ENCODE peak calls at places on chromosomes 5 and 9, in seven cellular contexts. D is Peyer's patch; V is MM.1S; M is CD8-positive, alpha-beta T cell; A is endodermal cell; Z is psoas muscle; N is naive thymus-derived CD4-positive, alpha-beta T cell. F is an unnamed sample.
A peak's percentile ranks its signal among the peaks of the same experiment; 100 is the strongest.

GRCh38 chr9:131398204-131398603 is 4.3 kb downstream of the PRRC2B start:
- DNase-seq in D (no peak), V (peak; percentile 89), M (peak; percentile 34), A (no peak), Z (no peak), N (no peak), F (peak; percentile 68)

GRCh38 chr9:137083418-137084004 is 3.3 kb upstream of the MAN1B1 start:
- DNase-seq in D (no peak), V (no peak), M (no peak), A (peak; percentile 80), Z (peak; percentile 75), N (no peak), F (peak; percentile 43)

GRCh38 chr5:56638768-56639238 is 176.5 kb upstream of the MAP3K1 start:
- DNase-seq in D (no peak), V (no peak), M (no peak), A (no peak), Z (no peak), N (peak; percentile 14), F (no peak)

GRCh38 chr9:22446950-22447606 is 454 bp downstream of the DMRTA1 start:
- DNase-seq in D (peak; percentile 83), V (peak; percentile 78), M (no peak), A (peak; percentile 89), Z (peak; percentile 60), N (peak; percentile 17), F (peak; percentile 57)

GRCh38 chr5:65954200-65954599 is 27.8 kb downstream of the ERBIN start:
- DNase-seq in D (no peak), V (no peak), M (no peak), A (no peak), Z (no peak), N (no peak), F (no peak)

GRCh38 chr5:968953-969352 is 39.6 kb upstream of the NKD2 start:
- DNase-seq in D (no peak), V (no peak), M (no peak), A (no peak), Z (no peak), N (no peak), F (no peak)

GRCh38 chr9:74373348-74373747 is 123.8 kb upstream of the RORB start:
- DNase-seq in D (no peak), V (no peak), M (no peak), A (no peak), Z (no peak), N (no peak), F (no peak)

GRCh38 chr5:180467028-180467427 is 27.2 kb upstream of the CNOT6 start:
- DNase-seq in D (peak; percentile 81), V (no peak), M (no peak), A (no peak), Z (peak; percentile 30), N (no peak), F (peak; percentile 84)

GRCh38 chr5:15737036-15737821 is 237.2 kb downstream of the FBXL7 start:
- DNase-seq in D (no peak), V (no peak), M (no peak), A (no peak), Z (no peak), N (no peak), F (no peak)

GRCh38 chr5:63563008-63563917 is 399.0 kb downstream of the HTR1A start:
- DNase-seq in D (no peak), V (peak; percentile 88), M (no peak), A (no peak), Z (no peak), N (no peak), F (no peak)

GRCh38 chr9:110257097-110257955 is 1.0 kb upstream of the TXN start:
- DNase-seq in D (peak; percentile 57), V (peak; percentile 44), M (no peak), A (peak; percentile 75), Z (no peak), N (no peak), F (no peak)

GRCh38 chr5:16411741-16412455 is 53.7 kb downstream of the ZNF622 start:
- DNase-seq in D (no peak), V (no peak), M (no peak), A (no peak), Z (no peak), N (no peak), F (no peak)

GRCh38 chr5:39076757-39077475 is 2.7 kb upstream of the RICTOR start:
- DNase-seq in D (no peak), V (peak; percentile 61), M (no peak), A (no peak), Z (no peak), N (no peak), F (no peak)

GRCh38 chr5:171647043-171647899 is 138.3 kb upstream of the SMIM23 start:
- DNase-seq in D (no peak), V (no peak), M (no peak), A (peak; percentile 87), Z (no peak), N (no peak), F (no peak)

GRCh38 chr5:74538206-74538661 is 102.3 kb downstream of the ENC1 start:
- DNase-seq in D (no peak), V (no peak), M (no peak), A (no peak), Z (peak; percentile 54), N (no peak), F (peak; percentile 61)

GRCh38 chr9:136055715-136056545 is 39.2 kb downstream of the NACC2 start:
- DNase-seq in D (no peak), V (no peak), M (no peak), A (peak; percentile 73), Z (no peak), N (no peak), F (no peak)

GRCh38 chr5:147996379-147996778 is 67.4 kb upstream of the SPINK5 start:
- DNase-seq in D (no peak), V (no peak), M (no peak), A (no peak), Z (no peak), N (no peak), F (no peak)

GRCh38 chr5:133121080-133121479 is 69.3 kb downstream of the HSPA4 start:
- DNase-seq in D (no peak), V (no peak), M (no peak), A (no peak), Z (no peak), N (no peak), F (no peak)

GRCh38 chr9:131254107-131254491 is 22.2 kb downstream of the FAM78A start:
- DNase-seq in D (no peak), V (no peak), M (no peak), A (peak; percentile 46), Z (peak; percentile 67), N (no peak), F (no peak)

GRCh38 chr5:172740483-172741205 is 30.4 kb downstream of the DUSP1 start:
- DNase-seq in D (no peak), V (peak; percentile 10), M (no peak), A (no peak), Z (peak; percentile 76), N (no peak), F (peak; percentile 71)
- H3K27ac ChIP-seq in D (peak overlapping the region; percentile 55), V (no peak overlapping the region), M (no peak overlapping the region), A (no peak overlapping the region), Z (peak overlapping the region; percentile 47), N (no peak overlapping the region), F (peak overlapping the region; percentile 66)

GRCh38 chr5:9619331-9620092 is 10.6 kb downstream of the TAS2R1 start:
- DNase-seq in D (no peak), V (no peak), M (no peak), A (no peak), Z (no peak), N (no peak), F (no peak)
- H3K36me3 ChIP-seq in D (no peaks in the 10 kb centered on the region), V (no peaks in the 10 kb centered on the region), M (no peaks in the 10 kb centered on the region), A (no peaks in the 10 kb centered on the region), Z (no peaks in the 10 kb centered on the region), N (no peaks in the 10 kb centered on the region), F (no peaks in the 10 kb centered on the region)

GRCh38 chr9:121981118-121981883 is 111.8 kb downstream of the TTLL11 start:
- DNase-seq in D (no peak), V (no peak), M (no peak), A (no peak), Z (no peak), N (no peak), F (no peak)

GRCh38 chr9:121987312-121987711 is 105.8 kb downstream of the TTLL11 start:
- DNase-seq in D (no peak), V (no peak), M (no peak), A (no peak), Z (no peak), N (no peak), F (no peak)

GRCh38 chr9:121989010-121989409 is 104.1 kb downstream of the TTLL11 start:
- DNase-seq in D (no peak), V (no peak), M (no peak), A (peak; percentile 93), Z (no peak), N (no peak), F (no peak)

GRCh38 chr9:121984726-121985402 is 108.2 kb downstream of the TTLL11 start:
- DNase-seq in D (no peak), V (no peak), M (no peak), A (no peak), Z (peak; percentile 47), N (no peak), F (no peak)

DNA sequence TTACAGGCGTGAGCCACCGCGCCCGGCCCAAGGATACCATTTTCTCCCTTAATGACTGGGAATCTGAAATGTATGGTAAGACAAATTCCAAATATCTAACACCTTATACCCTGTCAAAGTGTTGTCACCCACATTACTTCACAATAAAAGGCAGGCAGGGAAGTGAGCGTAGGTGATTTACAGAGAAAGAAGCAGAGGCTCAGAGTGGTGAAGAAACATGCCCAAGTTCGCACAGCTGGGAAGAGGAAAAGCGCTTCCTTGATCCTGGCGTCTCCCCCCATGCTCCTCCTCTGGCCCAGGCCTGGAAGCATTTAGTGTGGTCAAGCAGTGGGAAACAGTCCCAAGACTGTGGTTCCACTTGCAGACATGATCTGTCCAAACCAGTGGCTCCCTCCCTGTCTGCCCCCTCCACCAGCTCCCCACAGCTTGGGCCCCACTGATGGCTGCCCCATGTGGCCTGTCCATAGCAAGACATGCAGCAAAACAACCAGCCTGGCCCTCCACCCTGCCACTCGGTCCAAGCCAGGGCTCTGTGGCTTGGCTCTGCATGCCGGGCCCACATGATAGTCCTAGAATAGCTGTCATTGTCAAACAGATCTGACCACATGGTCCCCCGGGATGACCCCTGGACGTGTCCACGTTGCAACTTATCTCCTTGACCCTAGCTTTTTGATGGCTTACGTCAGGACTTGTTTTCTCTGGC is 107.2 kb downstream of the TTLL11 start:
- DNase-seq in D (no peak), V (no peak), M (no peak), A (peak; percentile 62), Z (peak; percentile 80), N (no peak), F (no peak)
- H3K27ac ChIP-seq in D (no peak overlapping the region), V (no peak overlapping the region), M (no peak overlapping the region), A (no peak overlapping the region), Z (peak overlapping the region; percentile 90), N (no peak overlapping the region), F (peak overlapping the region; percentile 24)

GRCh38 chr5:154201108-154201769 is 10.7 kb downstream of the GALNT10 start:
- DNase-seq in D (no peak), V (no peak), M (no peak), A (no peak), Z (no peak), N (no peak), F (no peak)

GRCh38 chr5:154198611-154199230 is 8.2 kb downstream of the GALNT10 start:
- DNase-seq in D (no peak), V (no peak), M (no peak), A (peak; percentile 64), Z (no peak), N (no peak), F (no peak)

GRCh38 chr5:154199263-154199662 is 8.7 kb downstream of the GALNT10 start:
- DNase-seq in D (no peak), V (no peak), M (no peak), A (no peak), Z (no peak), N (no peak), F (no peak)

GRCh38 chr5:154197801-154198461 is 7.4 kb downstream of the GALNT10 start:
- DNase-seq in D (no peak), V (no peak), M (no peak), A (no peak), Z (no peak), N (no peak), F (peak; percentile 79)

GRCh38 chr5:154199671-154200220 is 9.2 kb downstream of the GALNT10 start:
- DNase-seq in D (no peak), V (no peak), M (no peak), A (no peak), Z (no peak), N (no peak), F (no peak)
- H3K36me3 ChIP-seq in D (no peaks in the 10 kb centered on the region), V (no peaks in the 10 kb centered on the region), M (no peaks in the 10 kb centered on the region), A (peaks cover 49% of the 10 kb centered on the region), Z (no peaks in the 10 kb centered on the region), N (no peaks in the 10 kb centered on the region), F (peaks cover under 1% of the 10 kb centered on the region)

F was measured in lung.